ENCODE peak calls at places on chromosomes 7 and 10, in five cellular contexts. One of them, this sample, is unnamed.

GRCh38 chr7:1698951-1699350 is 28.9 kb downstream of the ELFN1 start:
- DNase-seq in fibroblast of pulmonary artery: no peak
- DNase-seq in breast epithelium: no peak
- DNase-seq in AG04449: no peak
- DNase-seq in IMR-90: no peak
- DNase-seq in this sample: no peak

GRCh38 chr7:74233655-74234280 is 20.4 kb downstream of the RFC2 start:
- DNase-seq in breast epithelium: no peak
- DNase-seq in IMR-90: peak
- DNase-seq in fibroblast of pulmonary artery: peak
- DNase-seq in AG04449: peak
- DNase-seq in this sample: no peak

GRCh38 chr10:85788570-85788969 is 578.0 kb downstream of the GRID1 start:
- DNase-seq in breast epithelium: no peak
- DNase-seq in AG04449: no peak
- DNase-seq in IMR-90: no peak
- DNase-seq in fibroblast of pulmonary artery: no peak
- DNase-seq in this sample: no peak

GRCh38 chr10:93815304-93816091 is 57.8 kb downstream of the LGI1 start:
- DNase-seq in breast epithelium: no peak
- DNase-seq in IMR-90: no peak
- DNase-seq in fibroblast of pulmonary artery: no peak
- DNase-seq in AG04449: no peak
- DNase-seq in this sample: peak

GRCh38 chr7:45324683-45325237 is 167.2 kb downstream of the RAMP3 start:
- DNase-seq in IMR-90: no peak
- DNase-seq in breast epithelium: no peak
- DNase-seq in fibroblast of pulmonary artery: peak
- DNase-seq in AG04449: no peak
- DNase-seq in this sample: no peak

GRCh38 chr10:37436361-37436760 is 311.0 kb downstream of the ANKRD30A start:
- DNase-seq in breast epithelium: no peak
- DNase-seq in AG04449: no peak
- DNase-seq in fibroblast of pulmonary artery: no peak
- DNase-seq in IMR-90: no peak
- DNase-seq in this sample: no peak

GRCh38 chr10:130775311-130775710 is 536.2 kb downstream of the TCERG1L start:
- DNase-seq in breast epithelium: no peak
- DNase-seq in AG04449: no peak
- DNase-seq in IMR-90: no peak
- DNase-seq in fibroblast of pulmonary artery: no peak
- DNase-seq in this sample: no peak

GRCh38 chr7:44286618-44287487 is 38.5 kb downstream of the CAMK2B start:
- DNase-seq in breast epithelium: no peak
- DNase-seq in fibroblast of pulmonary artery: no peak
- DNase-seq in IMR-90: no peak
- DNase-seq in AG04449: no peak
- DNase-seq in this sample: no peak

GRCh38 chr7:144854839-144855424 is 19.1 kb upstream of the TPK1 start:
- DNase-seq in breast epithelium: no peak
- DNase-seq in IMR-90: no peak
- DNase-seq in AG04449: no peak
- DNase-seq in fibroblast of pulmonary artery: peak
- DNase-seq in this sample: no peak

GRCh38 chr10:113273151-113273876 is 279.5 kb upstream of the HABP2 start:
- DNase-seq in fibroblast of pulmonary artery: peak
- DNase-seq in AG04449: no peak
- DNase-seq in IMR-90: no peak
- DNase-seq in breast epithelium: no peak
- DNase-seq in this sample: peak

GRCh38 chr10:60123172-60123571 is 216.8 kb upstream of the CCDC6 start:
- DNase-seq in IMR-90: peak
- DNase-seq in breast epithelium: no peak
- DNase-seq in fibroblast of pulmonary artery: peak
- DNase-seq in AG04449: no peak
- DNase-seq in this sample: no peak

GRCh38 chr7:97174308-97174707 is 56.8 kb downstream of the SDHAF3 start:
- DNase-seq in fibroblast of pulmonary artery: peak
- DNase-seq in IMR-90: peak
- DNase-seq in breast epithelium: no peak
- DNase-seq in AG04449: no peak
- DNase-seq in this sample: no peak

GRCh38 chr7:116802784-116803183 is 59.6 kb upstream of the CAPZA2 start:
- DNase-seq in IMR-90: peak
- DNase-seq in AG04449: no peak
- DNase-seq in breast epithelium: no peak
- DNase-seq in fibroblast of pulmonary artery: peak
- DNase-seq in this sample: peak

GRCh38 chr10:110780704-110781103 is 91.0 kb upstream of the PDCD4 start:
- DNase-seq in IMR-90: no peak
- DNase-seq in breast epithelium: no peak
- DNase-seq in fibroblast of pulmonary artery: no peak
- DNase-seq in AG04449: no peak
- DNase-seq in this sample: no peak

GRCh38 chr7:44074349-44074695 is 8.0 kb downstream of the POLM start:
- DNase-seq in fibroblast of pulmonary artery: no peak
- DNase-seq in breast epithelium: no peak
- DNase-seq in IMR-90: no peak
- DNase-seq in AG04449: no peak
- DNase-seq in this sample: no peak

GRCh38 chr10:15898046-15898445 is 37.7 kb upstream of the MINDY3 start:
- DNase-seq in IMR-90: peak
- DNase-seq in breast epithelium: no peak
- DNase-seq in fibroblast of pulmonary artery: peak
- DNase-seq in AG04449: no peak
- DNase-seq in this sample: no peak

GRCh38 chr10:13173619-13174018 is 12.3 kb downstream of the MCM10 start:
- DNase-seq in breast epithelium: no peak
- DNase-seq in AG04449: no peak
- DNase-seq in IMR-90: no peak
- DNase-seq in fibroblast of pulmonary artery: no peak
- DNase-seq in this sample: no peak

GRCh38 chr10:62239994-62240393 is 28.6 kb downstream of the RTKN2 start:
- DNase-seq in AG04449: no peak
- DNase-seq in breast epithelium: no peak
- DNase-seq in IMR-90: no peak
- DNase-seq in fibroblast of pulmonary artery: peak
- DNase-seq in this sample: no peak

GRCh38 chr7:23539494-23539907 is 7.7 kb upstream of the TRA2A start:
- DNase-seq in IMR-90: no peak
- DNase-seq in fibroblast of pulmonary artery: no peak
- DNase-seq in AG04449: no peak
- DNase-seq in breast epithelium: no peak
- DNase-seq in this sample: no peak

GRCh38 chr7:1249731-1250130 is 17.1 kb downstream of the UNCX start:
- DNase-seq in IMR-90: no peak
- DNase-seq in breast epithelium: no peak
- DNase-seq in AG04449: no peak
- DNase-seq in fibroblast of pulmonary artery: no peak
- DNase-seq in this sample: no peak

GRCh38 chr7:135197343-135197742 is 14.0 kb downstream of the WDR91 start:
- DNase-seq in AG04449: no peak
- DNase-seq in fibroblast of pulmonary artery: no peak
- DNase-seq in IMR-90: no peak
- DNase-seq in breast epithelium: no peak
- DNase-seq in this sample: no peak

GRCh38 chr10:103576862-103577261 is 83.4 kb downstream of the NEURL1 start:
- DNase-seq in AG04449: no peak
- DNase-seq in fibroblast of pulmonary artery: no peak
- DNase-seq in IMR-90: no peak
- DNase-seq in breast epithelium: no peak
- DNase-seq in this sample: no peak

GRCh38 chr10:121422096-121422495 is 176.1 kb downstream of the FGFR2 start:
- DNase-seq in fibroblast of pulmonary artery: no peak
- DNase-seq in IMR-90: no peak
- DNase-seq in AG04449: no peak
- DNase-seq in breast epithelium: no peak
- DNase-seq in this sample: no peak

GRCh38 chr10:103111031-103111917 is 81.8 kb downstream of the NT5C2 start:
- DNase-seq in IMR-90: peak
- DNase-seq in breast epithelium: no peak
- DNase-seq in AG04449: no peak
- DNase-seq in fibroblast of pulmonary artery: peak
- DNase-seq in this sample: no peak

GRCh38 chr7:84455788-84456187 is 261.2 kb upstream of the SEMA3A start:
- DNase-seq in IMR-90: peak
- DNase-seq in AG04449: no peak
- DNase-seq in fibroblast of pulmonary artery: peak
- DNase-seq in breast epithelium: no peak
- DNase-seq in this sample: no peak

GRCh38 chr7:158613481-158613880 is 25.9 kb upstream of the PTPRN2 start:
- DNase-seq in fibroblast of pulmonary artery: peak
- DNase-seq in AG04449: no peak
- DNase-seq in IMR-90: no peak
- DNase-seq in breast epithelium: no peak
- DNase-seq in this sample: no peak

GRCh38 chr10:99403674-99404073 is 26.8 kb downstream of the GOT1 start:
- DNase-seq in fibroblast of pulmonary artery: peak
- DNase-seq in breast epithelium: no peak
- DNase-seq in AG04449: no peak
- DNase-seq in IMR-90: peak
- DNase-seq in this sample: no peak

GRCh38 chr10:55509168-55509567 is 708.1 kb upstream of the PCDH15 start:
- DNase-seq in IMR-90: no peak
- DNase-seq in breast epithelium: no peak
- DNase-seq in fibroblast of pulmonary artery: no peak
- DNase-seq in AG04449: no peak
- DNase-seq in this sample: no peak

DNA sequence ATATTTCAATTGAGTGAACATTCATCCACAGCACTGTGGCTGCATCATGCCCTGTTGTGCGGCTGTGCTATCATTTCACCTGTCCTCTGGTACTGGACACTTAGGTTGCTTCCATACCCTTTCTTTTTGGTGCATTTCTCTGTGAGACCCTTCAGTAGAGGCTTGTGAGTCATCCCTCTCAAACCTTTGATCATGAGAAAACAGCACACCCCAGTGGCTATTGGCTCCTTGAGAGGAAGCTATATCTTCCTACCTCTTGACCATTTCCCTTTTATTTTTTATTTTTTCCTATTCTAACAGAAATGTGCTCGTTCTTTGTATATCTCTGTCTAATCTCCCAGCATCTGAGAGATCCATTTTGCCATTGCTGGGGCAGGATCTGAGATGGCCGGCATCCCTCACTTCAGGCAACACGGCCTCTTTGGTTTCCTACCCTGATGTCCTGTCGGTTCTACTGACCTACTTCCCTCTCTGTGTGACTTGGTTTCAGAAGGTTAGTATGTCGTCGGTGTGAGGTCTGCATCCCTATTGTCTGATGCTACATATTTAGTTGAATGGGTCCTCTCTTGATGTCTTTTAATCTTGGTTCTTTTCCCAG is 23.8 kb upstream of the PIK3AP1 start:
- DNase-seq in breast epithelium: no peak
- DNase-seq in fibroblast of pulmonary artery: peak
- DNase-seq in IMR-90: peak
- DNase-seq in AG04449: no peak
- DNase-seq in this sample: no peak
- TF ChIP-seq CTCF in breast epithelium: no peak
- TF ChIP-seq CTCF in fibroblast of pulmonary artery: peak
- TF ChIP-seq CTCF in IMR-90: peak
- TF ChIP-seq CTCF in AG04449: no peak
- TF ChIP-seq CTCF in this sample: no peak

DNA sequence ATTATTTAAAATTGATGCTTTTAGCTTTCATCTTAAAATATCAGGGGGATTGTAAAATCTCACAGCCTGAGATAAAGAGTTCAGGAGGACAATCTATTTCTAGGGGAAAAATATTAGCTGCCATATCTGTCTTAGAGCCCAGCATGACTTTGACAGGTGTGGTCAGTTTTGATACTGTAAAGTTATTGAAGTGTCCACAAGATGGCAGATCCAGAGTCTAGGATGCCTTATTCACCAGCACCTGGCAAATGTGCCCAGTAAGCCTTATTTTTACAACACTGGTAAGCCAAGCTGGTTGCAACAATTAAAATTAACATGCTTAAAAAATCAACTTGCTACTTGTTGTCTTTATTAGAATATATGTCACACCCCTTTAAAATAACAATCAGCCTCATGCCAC is 579.3 kb downstream of the SH2D4B start:
- DNase-seq in IMR-90: no peak
- DNase-seq in fibroblast of pulmonary artery: no peak
- DNase-seq in AG04449: no peak
- DNase-seq in breast epithelium: no peak
- DNase-seq in this sample: no peak
- TF ChIP-seq CTCF in IMR-90: no peak
- TF ChIP-seq CTCF in fibroblast of pulmonary artery: no peak
- TF ChIP-seq CTCF in AG04449: no peak
- TF ChIP-seq CTCF in breast epithelium: no peak
- TF ChIP-seq CTCF in this sample: no peak

GRCh38 chr7:102300643-102301211 is 14.1 kb downstream of the SH2B2 start:
- DNase-seq in fibroblast of pulmonary artery: no peak
- DNase-seq in IMR-90: no peak
- DNase-seq in breast epithelium: no peak
- DNase-seq in AG04449: no peak
- DNase-seq in this sample: peak
- TF ChIP-seq CTCF in fibroblast of pulmonary artery: no peak
- TF ChIP-seq CTCF in IMR-90: no peak
- TF ChIP-seq CTCF in breast epithelium: no peak
- TF ChIP-seq CTCF in AG04449: peak
- TF ChIP-seq CTCF in this sample: peak

GRCh38 chr7:101058355-101058754 is 26.9 kb upstream of the TRIM56 start:
- DNase-seq in fibroblast of pulmonary artery: peak
- DNase-seq in IMR-90: peak
- DNase-seq in AG04449: no peak
- DNase-seq in breast epithelium: no peak
- DNase-seq in this sample: peak

GRCh38 chr7:101060992-101061391 is 24.3 kb upstream of the TRIM56 start:
- DNase-seq in IMR-90: no peak
- DNase-seq in AG04449: no peak
- DNase-seq in fibroblast of pulmonary artery: no peak
- DNase-seq in breast epithelium: no peak
- DNase-seq in this sample: no peak

GRCh38 chr7:101059620-101059942 is 25.7 kb upstream of the TRIM56 start:
- DNase-seq in IMR-90: no peak
- DNase-seq in AG04449: no peak
- DNase-seq in breast epithelium: no peak
- DNase-seq in fibroblast of pulmonary artery: no peak
- DNase-seq in this sample: no peak
- TF ChIP-seq CTCF in IMR-90: no peak
- TF ChIP-seq CTCF in AG04449: no peak
- TF ChIP-seq CTCF in breast epithelium: no peak
- TF ChIP-seq CTCF in fibroblast of pulmonary artery: no peak
- TF ChIP-seq CTCF in this sample: peak

GRCh38 chr10:8508882-8509281 is 454.4 kb downstream of the GATA3 start:
- DNase-seq in breast epithelium: no peak
- DNase-seq in IMR-90: no peak
- DNase-seq in AG04449: no peak
- DNase-seq in fibroblast of pulmonary artery: no peak
- DNase-seq in this sample: no peak

GRCh38 chr10:8511026-8511425 is 456.5 kb downstream of the GATA3 start:
- DNase-seq in IMR-90: no peak
- DNase-seq in fibroblast of pulmonary artery: no peak
- DNase-seq in AG04449: no peak
- DNase-seq in breast epithelium: no peak
- DNase-seq in this sample: no peak

GRCh38 chr10:8510471-8510870 is 456.0 kb downstream of the GATA3 start:
- DNase-seq in fibroblast of pulmonary artery: no peak
- DNase-seq in breast epithelium: no peak
- DNase-seq in AG04449: no peak
- DNase-seq in IMR-90: no peak
- DNase-seq in this sample: no peak

GRCh38 chr10:8513155-8514147 is 459.0 kb downstream of the GATA3 start:
- DNase-seq in breast epithelium: no peak
- DNase-seq in fibroblast of pulmonary artery: no peak
- DNase-seq in AG04449: no peak
- DNase-seq in IMR-90: no peak
- DNase-seq in this sample: no peak
- TF ChIP-seq CTCF in breast epithelium: no peak
- TF ChIP-seq CTCF in fibroblast of pulmonary artery: no peak
- TF ChIP-seq CTCF in AG04449: no peak
- TF ChIP-seq CTCF in IMR-90: no peak
- TF ChIP-seq CTCF in this sample: no peak